ENCODE peak calls at places on chromosomes 11 and 22, in ten cellular contexts. Y is mesenchymal stem cell, C is mesendoderm, V is neural progenitor cell, J is colonic mucosa, W is SK-N-SH, T is kidney, L is IMR-90, E is GM23248, D is fibroblast of lung. H is an unnamed sample.
A peak's percentile ranks its signal among the peaks of the same experiment; 100 is the strongest.

GRCh38 chr11:132496341-132496740 is 1036.0 kb downstream of the OPCML start:
- DNase-seq in Y (no peak), C (no peak), V (no peak), J (no peak), W (no peak), T (no peak), L (no peak), E (peak; percentile 38), D (peak; percentile 68), H (peak; percentile 71)

GRCh38 chr11:2092956-2093412 is 46.2 kb downstream of the IGF2 start:
- DNase-seq in Y (peak; percentile 10), C (no peak), V (no peak), J (peak; percentile 75), W (peak; percentile 55), T (peak; percentile 89), L (peak; percentile 10), E (peak; percentile 77), D (peak; percentile 75), H (peak; percentile 62)

GRCh38 chr11:46557684-46558151 is 36.1 kb downstream of the AMBRA1 start:
- DNase-seq in Y (peak; percentile 58), C (no peak), V (no peak), J (no peak), W (no peak), T (no peak), L (peak; percentile 68), E (peak; percentile 62), D (peak; percentile 53), H (peak; percentile 28)

GRCh38 chr11:30479899-30480298 is 106.3 kb downstream of the MPPED2 start:
- DNase-seq in Y (peak; percentile 21), C (peak; percentile 53), V (peak; percentile 80), J (no peak), W (peak; percentile 25), T (no peak), L (no peak), E (no peak), D (no peak), H (no peak)

GRCh38 chr11:126317681-126318641 is 14.1 kb downstream of the DCPS start:
- DNase-seq in Y (peak; percentile 78), C (no peak), V (no peak), J (peak; percentile 46), W (peak; percentile 34), T (peak; percentile 90), L (peak; percentile 83), E (peak; percentile 87), D (peak; percentile 91), H (peak; percentile 87)

GRCh38 chr11:15889972-15890371 is 466.4 kb downstream of the SOX6 start:
- DNase-seq in Y (no peak), C (no peak), V (peak; percentile 53), J (no peak), W (no peak), T (no peak), L (peak; percentile 55), E (no peak), D (peak; percentile 85), H (peak; percentile 61)

GRCh38 chr11:128684582-128685382 is 9.1 kb upstream of the FLI1 start:
- DNase-seq in Y (no peak), C (peak; percentile 50), V (peak; percentile 50), J (no peak), W (no peak), T (peak; percentile 66), L (no peak), E (no peak), D (no peak), H (no peak)

GRCh38 chr11:112454841-112455240 is 194.2 kb upstream of the PLET1 start:
- DNase-seq in Y (no peak), C (no peak), V (no peak), J (no peak), W (no peak), T (no peak), L (no peak), E (no peak), D (no peak), H (no peak)

GRCh38 chr11:47918882-47919495 is 61.4 kb upstream of the PTPRJ start:
- DNase-seq in Y (peak; percentile 73), C (peak; percentile 58), V (no peak), J (no peak), W (no peak), T (no peak), L (peak; percentile 60), E (peak; percentile 61), D (peak; percentile 61), H (peak; percentile 39)

GRCh38 chr11:30196400-30197206 is 34.2 kb upstream of the FSHB start:
- DNase-seq in Y (peak; percentile 20), C (peak; percentile 75), V (peak; percentile 80), J (peak; percentile 57), W (peak; percentile 37), T (peak; percentile 71), L (peak; percentile 37), E (peak; percentile 58), D (peak; percentile 20), H (peak; percentile 63)

GRCh38 chr11:71102251-71102995 is 150.0 kb downstream of the SHANK2 start:
- DNase-seq in Y (no peak), C (no peak), V (no peak), J (no peak), W (no peak), T (no peak), L (no peak), E (no peak), D (no peak), H (no peak)

DNA sequence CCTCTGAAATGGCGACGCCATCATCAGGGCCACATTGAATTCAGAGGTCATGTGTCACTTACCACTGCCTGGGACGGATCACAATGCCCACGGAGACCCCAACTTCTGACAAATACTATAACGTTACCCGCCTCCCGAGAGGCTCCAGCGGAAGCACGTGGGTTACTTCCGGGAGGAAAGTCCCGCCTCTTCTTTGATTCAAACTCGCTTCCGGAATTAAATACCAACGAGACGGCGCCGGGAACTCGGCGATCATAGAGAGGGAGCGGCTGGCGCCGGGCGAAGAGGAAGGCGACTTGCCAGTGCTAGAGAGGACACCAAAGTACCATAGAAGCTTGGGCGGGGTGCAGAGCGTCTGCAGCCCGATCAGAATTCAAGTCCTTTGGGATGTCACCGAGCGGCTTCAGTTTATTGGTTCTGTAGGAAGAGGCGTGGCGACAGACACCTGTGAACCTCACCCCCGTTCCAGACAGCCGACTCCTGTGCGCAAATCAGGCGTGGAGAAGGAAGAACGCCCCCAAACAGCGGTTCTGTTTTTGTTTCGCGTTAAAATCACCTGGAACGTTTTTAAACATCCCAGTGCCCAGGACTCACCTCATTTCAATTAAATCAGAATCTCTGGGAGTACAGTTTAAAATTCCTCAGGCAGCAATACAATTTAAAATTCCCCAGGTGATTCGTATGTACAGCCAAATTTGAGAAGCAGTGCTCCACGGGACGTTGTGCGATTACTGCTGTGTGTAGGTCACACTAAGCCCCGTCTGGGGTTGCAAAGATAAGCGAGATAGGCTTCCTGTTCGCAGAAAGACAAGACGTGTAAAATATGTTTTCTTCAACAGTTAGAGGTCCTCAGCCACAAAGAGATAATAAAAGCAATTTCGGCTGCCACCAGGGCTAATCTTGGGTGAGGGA is at the start of gene TIMM10:
- DNase-seq in Y (peak; percentile 94), C (peak; percentile 100), V (peak; percentile 98), J (peak; percentile 96), W (peak; percentile 88), T (peak; percentile 99), L (peak; percentile 95), E (peak; percentile 98), D (peak; percentile 98), H (peak; percentile 98)
- H3K9ac ChIP-seq in Y (peak within 1 kb of the TSS; percentile 94), C (peak within 1 kb of the TSS; percentile 96), V (peak within 1 kb of the TSS; percentile 75), J (peak within 1 kb of the TSS; percentile 87), W (peak within 1 kb of the TSS; percentile 82), T (peak within 1 kb of the TSS; percentile 83), L (peak within 1 kb of the TSS; percentile 92), E (peak within 1 kb of the TSS; percentile 81), D (peak within 1 kb of the TSS; percentile 62), H (peak within 1 kb of the TSS; percentile 98)

DNA sequence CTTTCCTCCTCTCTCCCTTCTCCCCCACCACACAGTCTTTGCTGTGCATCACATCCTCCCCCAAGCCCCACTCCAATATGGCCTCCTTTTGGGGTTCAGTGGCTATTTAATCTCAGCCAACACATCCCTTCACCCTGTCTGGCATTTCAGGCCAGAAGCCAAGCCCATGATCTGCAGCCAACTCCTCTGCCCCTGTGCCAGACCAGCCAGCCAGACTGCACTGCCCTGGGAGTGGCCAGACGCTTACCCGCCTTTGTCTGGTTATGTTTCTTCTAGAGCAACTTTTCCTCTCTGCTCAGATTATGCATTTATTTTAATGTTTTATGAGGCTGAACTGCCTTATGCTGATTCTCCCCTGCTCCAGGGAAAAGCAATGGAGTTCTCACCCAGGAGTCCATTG is 206.8 kb upstream of the TBCEL start:
- DNase-seq in Y (no peak), C (no peak), V (no peak), J (no peak), W (peak; percentile 58), T (no peak), L (no peak), E (no peak), D (no peak), H (no peak)
- H3K4me1 ChIP-seq in Y (no peaks in the 10 kb centered on the region), C (no peaks in the 10 kb centered on the region), V (no peaks in the 10 kb centered on the region), J (no peaks in the 10 kb centered on the region), W (no peaks in the 10 kb centered on the region), T (no peaks in the 10 kb centered on the region), L (no peaks in the 10 kb centered on the region), E (no peaks in the 10 kb centered on the region), D (no peaks in the 10 kb centered on the region), H (no peaks in the 10 kb centered on the region)

GRCh38 chr22:41842996-41843970 is 10.4 kb downstream of the SREBF2 start:
- DNase-seq in Y (no peak), C (no peak), V (no peak), J (no peak), W (no peak), T (no peak), L (no peak), E (no peak), D (no peak), H (no peak)
- H3K9ac ChIP-seq in Y (no peak overlapping the region), C (no peak overlapping the region), V (no peak overlapping the region), J (no peak overlapping the region), W (no peak overlapping the region), T (no peak overlapping the region), L (no peak overlapping the region), E (no peak overlapping the region), D (no peak overlapping the region), H (no peak overlapping the region)

GRCh38 chr22:28299329-28299728 is 380.3 kb upstream of the PITPNB start:
- DNase-seq in Y (no peak), C (peak; percentile 45), V (no peak), J (no peak), W (no peak), T (no peak), L (no peak), E (no peak), D (no peak), H (no peak)
- H3K4me1 ChIP-seq in Y (no peaks in the 10 kb centered on the region), C (no peaks in the 10 kb centered on the region), V (no peaks in the 10 kb centered on the region), J (no peaks in the 10 kb centered on the region), W (no peaks in the 10 kb centered on the region), T (no peaks in the 10 kb centered on the region), L (no peaks in the 10 kb centered on the region), E (no peaks in the 10 kb centered on the region), D (no peaks in the 10 kb centered on the region), H (peaks cover 3% of the 10 kb centered on the region)

GRCh38 chr22:36900225-36900624 is 13.2 kb upstream of the CSF2RB start:
- DNase-seq in Y (no peak), C (no peak), V (no peak), J (no peak), W (no peak), T (no peak), L (no peak), E (no peak), D (no peak), H (no peak)
- H3K9ac ChIP-seq in Y (no peak overlapping the region), C (no peak overlapping the region), V (no peak overlapping the region), J (no peak overlapping the region), W (no peak overlapping the region), T (no peak overlapping the region), L (no peak overlapping the region), E (no peak overlapping the region), D (no peak overlapping the region), H (no peak overlapping the region)

GRCh38 chr11:118608268-118609214 is 1.1 kb downstream of the PHLDB1 start:
- DNase-seq in Y (peak; percentile 94), C (peak; percentile 17), V (peak; percentile 54), J (peak; percentile 58), W (peak; percentile 74), T (peak; percentile 92), L (peak; percentile 85), E (peak; percentile 97), D (peak; percentile 83), H (peak; percentile 94)
- H3K4me1 ChIP-seq in Y (peaks cover 49% of the 10 kb centered on the region), C (peaks cover 5% of the 10 kb centered on the region), V (peaks cover 55% of the 10 kb centered on the region), J (peaks cover 10% of the 10 kb centered on the region), W (peaks cover 40% of the 10 kb centered on the region), T (peaks cover 44% of the 10 kb centered on the region), L (peaks cover 43% of the 10 kb centered on the region), E (peaks cover 60% of the 10 kb centered on the region), D (peaks cover 52% of the 10 kb centered on the region), H (peaks cover 74% of the 10 kb centered on the region)